ENCODE peak calls at places on chromosomes 13 and 19, in seven cellular contexts. One of them, this sample, is unnamed.

GRCh38 chr13:59834801-59835200 is 328.9 kb downstream of the DIAPH3 start:
- DNase-seq in uterus: no peak
- DNase-seq in iPS DF 6.9: no peak
- DNase-seq in brain microvascular endothelial cell: peak; percentile 11
- DNase-seq in heart right ventricle: no peak
- DNase-seq in tibial artery: no peak
- DNase-seq in prostate gland: no peak
- DNase-seq in this sample: no peak

GRCh38 chr13:90307136-90307535 is 1040.4 kb upstream of the MIR17HG start:
- DNase-seq in heart right ventricle: no peak
- DNase-seq in tibial artery: no peak
- DNase-seq in uterus: no peak
- DNase-seq in prostate gland: no peak
- DNase-seq in brain microvascular endothelial cell: no peak
- DNase-seq in iPS DF 6.9: no peak
- DNase-seq in this sample: no peak

GRCh38 chr13:97432917-97433726 is 847 bp upstream of the RAP2A start:
- DNase-seq in iPS DF 6.9: peak; percentile 98
- DNase-seq in brain microvascular endothelial cell: peak; percentile 100
- DNase-seq in uterus: peak; percentile 100
- DNase-seq in tibial artery: peak; percentile 99
- DNase-seq in heart right ventricle: peak; percentile 98
- DNase-seq in prostate gland: peak; percentile 99
- DNase-seq in this sample: peak; percentile 99

GRCh38 chr19:19900124-19900523 is 622 bp upstream of the ZNF93 start:
- DNase-seq in brain microvascular endothelial cell: peak; percentile 66
- DNase-seq in iPS DF 6.9: no peak
- DNase-seq in heart right ventricle: no peak
- DNase-seq in tibial artery: no peak
- DNase-seq in uterus: no peak
- DNase-seq in prostate gland: no peak
- DNase-seq in this sample: no peak

GRCh38 chr19:30325657-30326056 is 46.5 kb upstream of the ZNF536 start:
- DNase-seq in brain microvascular endothelial cell: no peak
- DNase-seq in tibial artery: no peak
- DNase-seq in uterus: no peak
- DNase-seq in prostate gland: no peak
- DNase-seq in heart right ventricle: no peak
- DNase-seq in iPS DF 6.9: no peak
- DNase-seq in this sample: no peak

GRCh38 chr13:99055286-99056073 is 77.6 kb upstream of the DOCK9 start:
- DNase-seq in heart right ventricle: no peak
- DNase-seq in tibial artery: no peak
- DNase-seq in prostate gland: no peak
- DNase-seq in brain microvascular endothelial cell: no peak
- DNase-seq in uterus: no peak
- DNase-seq in iPS DF 6.9: no peak
- DNase-seq in this sample: no peak

GRCh38 chr13:110396913-110397379 is 89.9 kb downstream of the COL4A2 start:
- DNase-seq in brain microvascular endothelial cell: peak; percentile 100
- DNase-seq in prostate gland: peak; percentile 85
- DNase-seq in uterus: peak; percentile 94
- DNase-seq in iPS DF 6.9: no peak
- DNase-seq in tibial artery: peak; percentile 98
- DNase-seq in heart right ventricle: peak; percentile 77
- DNase-seq in this sample: peak; percentile 75

GRCh38 chr19:17632577-17632976 is 55.6 kb downstream of the UNC13A start:
- DNase-seq in brain microvascular endothelial cell: no peak
- DNase-seq in heart right ventricle: no peak
- DNase-seq in iPS DF 6.9: no peak
- DNase-seq in prostate gland: no peak
- DNase-seq in uterus: no peak
- DNase-seq in tibial artery: no peak
- DNase-seq in this sample: no peak

GRCh38 chr19:42850981-42851717 is 28.4 kb downstream of the PSG1 start:
- DNase-seq in tibial artery: peak; percentile 84
- DNase-seq in brain microvascular endothelial cell: peak; percentile 95
- DNase-seq in uterus: no peak
- DNase-seq in heart right ventricle: peak; percentile 12
- DNase-seq in iPS DF 6.9: no peak
- DNase-seq in prostate gland: no peak
- DNase-seq in this sample: no peak

GRCh38 chr19:31418055-31418454 is 68.8 kb upstream of the TSHZ3 start:
- DNase-seq in heart right ventricle: no peak
- DNase-seq in prostate gland: no peak
- DNase-seq in brain microvascular endothelial cell: no peak
- DNase-seq in tibial artery: no peak
- DNase-seq in uterus: no peak
- DNase-seq in iPS DF 6.9: peak; percentile 82
- DNase-seq in this sample: no peak

GRCh38 chr13:49604570-49604969 is 19.2 kb upstream of the RCBTB1 start:
- DNase-seq in iPS DF 6.9: no peak
- DNase-seq in heart right ventricle: no peak
- DNase-seq in prostate gland: no peak
- DNase-seq in uterus: no peak
- DNase-seq in brain microvascular endothelial cell: no peak
- DNase-seq in tibial artery: no peak
- DNase-seq in this sample: no peak

GRCh38 chr13:20492641-20493040 is 33.0 kb downstream of the CRYL1 start:
- DNase-seq in brain microvascular endothelial cell: peak; percentile 15
- DNase-seq in tibial artery: no peak
- DNase-seq in uterus: no peak
- DNase-seq in prostate gland: no peak
- DNase-seq in iPS DF 6.9: no peak
- DNase-seq in heart right ventricle: no peak
- DNase-seq in this sample: no peak

GRCh38 chr13:42594577-42595571 is 20.9 kb downstream of the TNFSF11 start:
- DNase-seq in prostate gland: peak; percentile 46
- DNase-seq in iPS DF 6.9: peak; percentile 70
- DNase-seq in heart right ventricle: no peak
- DNase-seq in tibial artery: no peak
- DNase-seq in uterus: peak; percentile 52
- DNase-seq in brain microvascular endothelial cell: peak; percentile 80
- DNase-seq in this sample: peak; percentile 60

GRCh38 chr13:90787007-90787406 is 560.5 kb upstream of the MIR17HG start:
- DNase-seq in heart right ventricle: no peak
- DNase-seq in brain microvascular endothelial cell: peak; percentile 10
- DNase-seq in uterus: no peak
- DNase-seq in prostate gland: no peak
- DNase-seq in tibial artery: no peak
- DNase-seq in iPS DF 6.9: no peak
- DNase-seq in this sample: no peak

GRCh38 chr19:12899891-12900518 is 9.0 kb downstream of the GCDH start:
- DNase-seq in iPS DF 6.9: no peak
- DNase-seq in prostate gland: no peak
- DNase-seq in tibial artery: no peak
- DNase-seq in heart right ventricle: no peak
- DNase-seq in uterus: no peak
- DNase-seq in brain microvascular endothelial cell: no peak
- DNase-seq in this sample: no peak

GRCh38 chr13:99871249-99871898 is 100.2 kb downstream of the ZIC5 start:
- DNase-seq in prostate gland: no peak
- DNase-seq in tibial artery: no peak
- DNase-seq in brain microvascular endothelial cell: no peak
- DNase-seq in uterus: no peak
- DNase-seq in iPS DF 6.9: no peak
- DNase-seq in heart right ventricle: no peak
- DNase-seq in this sample: no peak

GRCh38 chr19:13154911-13155471 is 4.8 kb downstream of the IER2 start:
- DNase-seq in uterus: peak; percentile 70
- DNase-seq in heart right ventricle: no peak
- DNase-seq in brain microvascular endothelial cell: peak; percentile 41
- DNase-seq in iPS DF 6.9: no peak
- DNase-seq in prostate gland: peak; percentile 91
- DNase-seq in tibial artery: peak; percentile 72
- DNase-seq in this sample: peak; percentile 90

GRCh38 chr13:32125221-32125621 is 93.6 kb downstream of the FRY start:
- DNase-seq in brain microvascular endothelial cell: no peak
- DNase-seq in heart right ventricle: no peak
- DNase-seq in prostate gland: no peak
- DNase-seq in tibial artery: peak; percentile 64
- DNase-seq in iPS DF 6.9: no peak
- DNase-seq in uterus: no peak
- DNase-seq in this sample: no peak

GRCh38 chr13:35966024-35966423 is 165.2 kb downstream of the DCLK1 start:
- DNase-seq in heart right ventricle: no peak
- DNase-seq in prostate gland: no peak
- DNase-seq in uterus: no peak
- DNase-seq in tibial artery: no peak
- DNase-seq in brain microvascular endothelial cell: no peak
- DNase-seq in iPS DF 6.9: no peak
- DNase-seq in this sample: no peak

GRCh38 chr13:100464006-100464405 is 124.6 kb downstream of the GGACT start:
- DNase-seq in brain microvascular endothelial cell: no peak
- DNase-seq in uterus: no peak
- DNase-seq in heart right ventricle: no peak
- DNase-seq in prostate gland: no peak
- DNase-seq in iPS DF 6.9: no peak
- DNase-seq in tibial artery: no peak
- DNase-seq in this sample: no peak

GRCh38 chr19:52138614-52139290 is 986 bp downstream of the ZNF616 start:
- DNase-seq in uterus: peak; percentile 16
- DNase-seq in heart right ventricle: no peak
- DNase-seq in iPS DF 6.9: no peak
- DNase-seq in prostate gland: peak; percentile 48
- DNase-seq in brain microvascular endothelial cell: peak; percentile 12
- DNase-seq in tibial artery: peak; percentile 23
- DNase-seq in this sample: no peak

GRCh38 chr13:34246511-34246910 is 428.6 kb downstream of the RFC3 start:
- DNase-seq in heart right ventricle: no peak
- DNase-seq in iPS DF 6.9: no peak
- DNase-seq in brain microvascular endothelial cell: peak; percentile 11
- DNase-seq in uterus: no peak
- DNase-seq in prostate gland: no peak
- DNase-seq in tibial artery: no peak
- DNase-seq in this sample: no peak

GRCh38 chr13:114129649-114130062 is 2.8 kb downstream of the RASA3 start:
- DNase-seq in prostate gland: no peak
- DNase-seq in tibial artery: no peak
- DNase-seq in brain microvascular endothelial cell: no peak
- DNase-seq in heart right ventricle: no peak
- DNase-seq in iPS DF 6.9: no peak
- DNase-seq in uterus: no peak
- DNase-seq in this sample: no peak

GRCh38 chr19:42420055-42420544 is 7.1 kb downstream of the LIPE start:
- DNase-seq in brain microvascular endothelial cell: peak; percentile 44
- DNase-seq in iPS DF 6.9: no peak
- DNase-seq in heart right ventricle: peak; percentile 64
- DNase-seq in tibial artery: no peak
- DNase-seq in uterus: no peak
- DNase-seq in prostate gland: no peak
- DNase-seq in this sample: no peak

GRCh38 chr19:11373166-11373884 is 1.1 kb upstream of the SWSAP1 start:
- DNase-seq in uterus: no peak
- DNase-seq in brain microvascular endothelial cell: no peak
- DNase-seq in heart right ventricle: no peak
- DNase-seq in iPS DF 6.9: no peak
- DNase-seq in tibial artery: no peak
- DNase-seq in prostate gland: no peak
- DNase-seq in this sample: no peak

DNA sequence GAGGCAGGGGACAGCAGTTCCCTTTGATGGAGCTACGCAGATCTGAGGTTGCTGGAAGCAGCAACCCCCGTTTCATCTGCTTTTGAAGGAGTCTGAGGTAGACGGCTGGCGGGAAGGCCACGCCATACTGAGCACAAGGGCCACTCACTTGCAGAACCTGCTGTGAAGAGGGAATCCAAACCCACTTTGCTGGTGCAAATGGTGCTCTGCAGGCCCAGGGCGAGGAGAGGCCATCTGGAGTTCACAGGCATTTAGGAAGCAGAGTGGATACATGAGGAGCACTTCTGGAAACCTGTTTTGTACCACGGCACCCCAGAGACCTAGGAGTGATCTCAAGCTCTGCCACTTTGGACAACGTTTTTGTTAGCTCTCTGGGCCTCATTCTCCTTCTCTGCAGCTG is 227.8 kb downstream of the UQCRFS1 start:
- DNase-seq in heart right ventricle: no peak
- DNase-seq in tibial artery: no peak
- DNase-seq in iPS DF 6.9: no peak
- DNase-seq in uterus: no peak
- DNase-seq in prostate gland: no peak
- DNase-seq in brain microvascular endothelial cell: no peak
- DNase-seq in this sample: no peak
- H3K27me3 ChIP-seq in heart right ventricle: no peaks in the 10 kb centered on the region
- H3K27me3 ChIP-seq in tibial artery: no peaks in the 10 kb centered on the region
- H3K27me3 ChIP-seq in iPS DF 6.9: no peaks in the 10 kb centered on the region
- H3K27me3 ChIP-seq in uterus: no peaks in the 10 kb centered on the region
- H3K27me3 ChIP-seq in prostate gland: no peaks in the 10 kb centered on the region
- H3K27me3 ChIP-seq in brain microvascular endothelial cell: no peaks in the 10 kb centered on the region
- H3K27me3 ChIP-seq in this sample: no peaks in the 10 kb centered on the region

DNA sequence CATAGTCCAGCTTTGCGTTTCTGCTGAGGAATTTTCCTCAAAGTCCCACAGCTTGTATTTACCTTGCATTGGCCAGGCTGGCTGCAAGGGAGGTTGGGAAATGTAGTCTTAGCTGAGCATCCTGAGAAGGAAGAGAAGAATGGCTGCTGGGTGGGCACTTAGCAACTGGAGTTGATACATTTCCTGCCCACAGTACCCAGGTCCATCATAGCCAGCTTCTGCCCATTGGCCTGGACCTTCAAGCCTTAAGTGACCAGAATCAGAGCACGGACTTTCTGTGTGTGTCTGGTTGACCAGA is 112.4 kb downstream of the SIPA1L3 start:
- DNase-seq in brain microvascular endothelial cell: no peak
- DNase-seq in uterus: no peak
- DNase-seq in iPS DF 6.9: no peak
- DNase-seq in tibial artery: no peak
- DNase-seq in prostate gland: no peak
- DNase-seq in heart right ventricle: no peak
- DNase-seq in this sample: no peak
- H3K27me3 ChIP-seq in brain microvascular endothelial cell: no peaks in the 10 kb centered on the region
- H3K27me3 ChIP-seq in uterus: no peaks in the 10 kb centered on the region
- H3K27me3 ChIP-seq in iPS DF 6.9: no peaks in the 10 kb centered on the region
- H3K27me3 ChIP-seq in tibial artery: no peaks in the 10 kb centered on the region
- H3K27me3 ChIP-seq in prostate gland: no peaks in the 10 kb centered on the region
- H3K27me3 ChIP-seq in heart right ventricle: no peaks in the 10 kb centered on the region
- H3K27me3 ChIP-seq in this sample: no peaks in the 10 kb centered on the region

DNA sequence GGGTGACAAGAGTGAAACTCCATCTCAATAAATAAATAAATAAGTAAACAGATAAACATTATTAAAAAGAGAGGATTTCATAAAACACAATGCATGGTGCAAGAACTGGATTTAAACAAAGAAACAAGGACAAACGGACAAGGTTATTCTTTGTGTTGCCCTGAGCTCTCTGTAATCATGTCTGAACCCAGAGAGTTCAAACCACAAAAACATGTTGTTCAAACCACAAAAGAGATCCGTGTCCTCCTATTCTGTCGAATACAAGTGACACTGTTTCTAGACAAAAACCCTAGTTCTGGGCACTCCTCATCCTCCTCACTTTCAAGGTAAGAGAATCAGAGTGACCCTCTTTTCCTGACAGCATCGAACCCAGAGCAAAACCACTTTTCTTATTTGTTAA is 4.6 kb upstream of the TPRX2 start:
- DNase-seq in iPS DF 6.9: no peak
- DNase-seq in tibial artery: no peak
- DNase-seq in uterus: no peak
- DNase-seq in prostate gland: no peak
- DNase-seq in brain microvascular endothelial cell: no peak
- DNase-seq in heart right ventricle: no peak
- DNase-seq in this sample: no peak
- H3K27me3 ChIP-seq in iPS DF 6.9: no peaks in the 10 kb centered on the region
- H3K27me3 ChIP-seq in tibial artery: no peaks in the 10 kb centered on the region
- H3K27me3 ChIP-seq in uterus: peaks cover 3% of the 10 kb centered on the region
- H3K27me3 ChIP-seq in prostate gland: peaks cover 3% of the 10 kb centered on the region
- H3K27me3 ChIP-seq in brain microvascular endothelial cell: no peaks in the 10 kb centered on the region
- H3K27me3 ChIP-seq in heart right ventricle: peaks cover 6% of the 10 kb centered on the region
- H3K27me3 ChIP-seq in this sample: peaks cover 3% of the 10 kb centered on the region

GRCh38 chr19:48751835-48752510 is 468 bp downstream of the FUT1 start:
- DNase-seq in uterus: no peak
- DNase-seq in heart right ventricle: no peak
- DNase-seq in iPS DF 6.9: no peak
- DNase-seq in prostate gland: no peak
- DNase-seq in tibial artery: no peak
- DNase-seq in brain microvascular endothelial cell: no peak
- DNase-seq in this sample: no peak
- H3K27me3 ChIP-seq in uterus: no peaks in the 10 kb centered on the region
- H3K27me3 ChIP-seq in heart right ventricle: no peaks in the 10 kb centered on the region
- H3K27me3 ChIP-seq in iPS DF 6.9: no peaks in the 10 kb centered on the region
- H3K27me3 ChIP-seq in prostate gland: no peaks in the 10 kb centered on the region
- H3K27me3 ChIP-seq in tibial artery: no peaks in the 10 kb centered on the region
- H3K27me3 ChIP-seq in brain microvascular endothelial cell: no peaks in the 10 kb centered on the region
- H3K27me3 ChIP-seq in this sample: no peaks in the 10 kb centered on the region

This sample was measured in lung.